ENCODE peak calls at places on chromosome 13, in seven cellular contexts. One of them, this sample, is unnamed.

GRCh38 chr13:48818495-48818961 is 157.2 kb upstream of the FNDC3A start:
- DNase-seq in HEK293T: no peak
- DNase-seq in stimulated activated CD4-positive, alpha-beta T cell treated with anti-CD3 and anti-CD28 coated beads, TNF-alpha, amount 100 ng/mL, for 24 hours: no peak
- DNase-seq in HTR-8/SVneo: peak
- DNase-seq in HFFc6: peak
- DNase-seq in transverse colon: no peak
- DNase-seq in SJSA1: no peak
- DNase-seq in this sample: no peak

GRCh38 chr13:66323695-66324094 is 906.4 kb downstream of the PCDH9 start:
- DNase-seq in HEK293T: no peak
- DNase-seq in stimulated activated CD4-positive, alpha-beta T cell treated with anti-CD3 and anti-CD28 coated beads, TNF-alpha, amount 100 ng/mL, for 24 hours: no peak
- DNase-seq in HTR-8/SVneo: no peak
- DNase-seq in HFFc6: no peak
- DNase-seq in transverse colon: no peak
- DNase-seq in SJSA1: no peak
- DNase-seq in this sample: no peak

GRCh38 chr13:113351514-113352026 is 12.4 kb downstream of the GRTP1 start:
- DNase-seq in HEK293T: no peak
- DNase-seq in stimulated activated CD4-positive, alpha-beta T cell treated with anti-CD3 and anti-CD28 coated beads, TNF-alpha, amount 100 ng/mL, for 24 hours: no peak
- DNase-seq in HTR-8/SVneo: no peak
- DNase-seq in HFFc6: no peak
- DNase-seq in transverse colon: no peak
- DNase-seq in SJSA1: no peak
- DNase-seq in this sample: no peak

GRCh38 chr13:93963266-93964131 is 516.0 kb downstream of the DCT start:
- DNase-seq in HEK293T: no peak
- DNase-seq in stimulated activated CD4-positive, alpha-beta T cell treated with anti-CD3 and anti-CD28 coated beads, TNF-alpha, amount 100 ng/mL, for 24 hours: no peak
- DNase-seq in HTR-8/SVneo: peak
- DNase-seq in HFFc6: peak
- DNase-seq in transverse colon: no peak
- DNase-seq in SJSA1: no peak
- DNase-seq in this sample: peak

GRCh38 chr13:67632590-67632989 is 402.5 kb upstream of the PCDH9 start:
- DNase-seq in HEK293T: no peak
- DNase-seq in stimulated activated CD4-positive, alpha-beta T cell treated with anti-CD3 and anti-CD28 coated beads, TNF-alpha, amount 100 ng/mL, for 24 hours: no peak
- DNase-seq in HTR-8/SVneo: no peak
- DNase-seq in HFFc6: no peak
- DNase-seq in transverse colon: no peak
- DNase-seq in SJSA1: no peak
- DNase-seq in this sample: no peak

GRCh38 chr13:36261976-36262375 is 35.6 kb downstream of the CCDC169 start:
- DNase-seq in HEK293T: no peak
- DNase-seq in stimulated activated CD4-positive, alpha-beta T cell treated with anti-CD3 and anti-CD28 coated beads, TNF-alpha, amount 100 ng/mL, for 24 hours: no peak
- DNase-seq in HTR-8/SVneo: no peak
- DNase-seq in HFFc6: no peak
- DNase-seq in transverse colon: no peak
- DNase-seq in SJSA1: no peak
- DNase-seq in this sample: no peak

GRCh38 chr13:51764184-51765141 is 39.5 kb downstream of the DHRS12 start:
- DNase-seq in HEK293T: no peak
- DNase-seq in stimulated activated CD4-positive, alpha-beta T cell treated with anti-CD3 and anti-CD28 coated beads, TNF-alpha, amount 100 ng/mL, for 24 hours: peak
- DNase-seq in HTR-8/SVneo: peak
- DNase-seq in HFFc6: peak
- DNase-seq in transverse colon: peak
- DNase-seq in SJSA1: peak
- DNase-seq in this sample: no peak

GRCh38 chr13:63625869-63626268 is 2210.2 kb upstream of the PCDH20 start:
- DNase-seq in HEK293T: peak
- DNase-seq in stimulated activated CD4-positive, alpha-beta T cell treated with anti-CD3 and anti-CD28 coated beads, TNF-alpha, amount 100 ng/mL, for 24 hours: no peak
- DNase-seq in HTR-8/SVneo: no peak
- DNase-seq in HFFc6: no peak
- DNase-seq in transverse colon: no peak
- DNase-seq in SJSA1: no peak
- DNase-seq in this sample: no peak

GRCh38 chr13:24277721-24278120 is 31.7 kb upstream of the C1QTNF9 start:
- DNase-seq in HEK293T: no peak
- DNase-seq in stimulated activated CD4-positive, alpha-beta T cell treated with anti-CD3 and anti-CD28 coated beads, TNF-alpha, amount 100 ng/mL, for 24 hours: no peak
- DNase-seq in HTR-8/SVneo: no peak
- DNase-seq in HFFc6: no peak
- DNase-seq in transverse colon: no peak
- DNase-seq in SJSA1: no peak
- DNase-seq in this sample: no peak

GRCh38 chr13:99433543-99434075 is 67.7 kb upstream of the TM9SF2 start:
- DNase-seq in HEK293T: no peak
- DNase-seq in stimulated activated CD4-positive, alpha-beta T cell treated with anti-CD3 and anti-CD28 coated beads, TNF-alpha, amount 100 ng/mL, for 24 hours: no peak
- DNase-seq in HTR-8/SVneo: no peak
- DNase-seq in HFFc6: no peak
- DNase-seq in transverse colon: no peak
- DNase-seq in SJSA1: no peak
- DNase-seq in this sample: no peak

This sample was measured in NCI-H774.